ENCODE peak calls at places on chromosomes 16 and 17, in six cellular contexts. S is H1, V is tibial nerve, H is IMR-90, L is stomach, E is upper lobe of left lung. D is an unnamed sample.
A peak's percentile ranks its signal among the peaks of the same experiment; 100 is the strongest.

GRCh38 chr17:63675607-63676539 is 24.1 kb downstream of the LIMD2 start:
- DNase-seq in L (peak; percentile 93), H (peak; percentile 83), S (no peak), V (peak; percentile 63), E (peak; percentile 92), D (peak; percentile 69)

GRCh38 chr17:45719335-45720071 is 64.6 kb upstream of the CRHR1 start:
- DNase-seq in S (no peak), E (no peak), H (peak; percentile 74), V (no peak), L (no peak), D (no peak)

GRCh38 chr16:65570261-65570660 is 448.4 kb upstream of the CDH11 start:
- DNase-seq in V (no peak), L (no peak), S (no peak), H (no peak), E (no peak), D (no peak)

GRCh38 chr17:17741346-17742023 is 60.2 kb downstream of the RAI1 start:
- DNase-seq in S (peak; percentile 66), E (no peak), V (peak; percentile 46), L (no peak), H (no peak), D (no peak)

GRCh38 chr16:26316683-26317464 is 625.1 kb downstream of the HS3ST4 start:
- DNase-seq in H (no peak), E (no peak), S (peak; percentile 79), V (no peak), L (no peak), D (no peak)

GRCh38 chr16:11698271-11698689 is 30.0 kb downstream of the SNN start:
- DNase-seq in L (no peak), V (no peak), H (peak; percentile 17), E (no peak), S (no peak), D (no peak)

GRCh38 chr17:33366998-33367397 is 73.9 kb upstream of the ASIC2 start:
- DNase-seq in H (no peak), L (no peak), E (no peak), S (no peak), V (no peak), D (no peak)

GRCh38 chr17:35588196-35588920 is 1.2 kb downstream of the AP2B1 start:
- DNase-seq in H (peak; percentile 79), S (no peak), V (no peak), E (no peak), L (no peak), D (no peak)

GRCh38 chr17:48510761-48511604 is 19.8 kb downstream of the HOXB1 start:
- DNase-seq in E (no peak), L (no peak), V (no peak), H (peak; percentile 71), S (no peak), D (no peak)

GRCh38 chr17:71117461-71117860 is 948.1 kb downstream of the KCNJ2 start:
- DNase-seq in E (no peak), H (peak; percentile 21), V (no peak), S (no peak), L (no peak), D (no peak)

GRCh38 chr17:54974758-54975157 is 6.2 kb downstream of the STXBP4 start:
- DNase-seq in E (no peak), V (no peak), H (no peak), S (no peak), L (no peak), D (no peak)

GRCh38 chr17:63232565-63233310 is 213.4 kb downstream of the CYB561 start:
- DNase-seq in S (peak; percentile 52), V (no peak), H (no peak), L (no peak), E (no peak), D (no peak)

GRCh38 chr17:8039611-8040168 is 831 bp downstream of the ALOX15B start:
- DNase-seq in E (no peak), L (no peak), S (no peak), H (no peak), V (no peak), D (no peak)

GRCh38 chr16:56289862-56290261 is 98.6 kb downstream of the GNAO1 start:
- DNase-seq in S (no peak), E (no peak), H (no peak), V (no peak), L (no peak), D (no peak)
- TF ChIP-seq POLR2A in S (no peak), E (no peak), H (no peak), V (no peak), L (no peak), D (no peak)

DNA sequence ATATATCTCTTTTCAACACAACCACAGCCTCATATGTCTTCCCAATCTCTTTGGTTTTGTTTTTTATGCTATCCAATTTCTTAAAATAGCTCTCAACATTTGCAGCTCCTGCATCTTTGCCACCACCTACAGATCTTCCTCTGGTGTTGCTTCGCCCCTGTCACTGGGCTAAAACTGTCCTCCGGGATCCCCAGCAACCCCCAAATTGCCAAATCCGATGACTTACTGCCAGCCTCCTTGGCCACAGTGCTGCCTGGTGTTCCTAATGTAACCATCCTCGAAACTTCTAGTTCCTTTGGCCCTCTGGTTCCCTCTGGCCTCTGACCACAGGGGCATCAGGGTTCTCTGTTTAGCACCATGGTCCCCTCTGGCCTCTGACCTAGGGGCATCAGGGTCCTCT is 70.8 kb downstream of the ELAC2 start:
- DNase-seq in L (no peak), V (no peak), S (no peak), H (no peak), E (no peak), D (no peak)
- H3K4me3 ChIP-seq in L (no peak overlapping the region), V (no peak overlapping the region), S (no peak overlapping the region), H (no peak overlapping the region), E (no peak overlapping the region), D (no peak overlapping the region)

DNA sequence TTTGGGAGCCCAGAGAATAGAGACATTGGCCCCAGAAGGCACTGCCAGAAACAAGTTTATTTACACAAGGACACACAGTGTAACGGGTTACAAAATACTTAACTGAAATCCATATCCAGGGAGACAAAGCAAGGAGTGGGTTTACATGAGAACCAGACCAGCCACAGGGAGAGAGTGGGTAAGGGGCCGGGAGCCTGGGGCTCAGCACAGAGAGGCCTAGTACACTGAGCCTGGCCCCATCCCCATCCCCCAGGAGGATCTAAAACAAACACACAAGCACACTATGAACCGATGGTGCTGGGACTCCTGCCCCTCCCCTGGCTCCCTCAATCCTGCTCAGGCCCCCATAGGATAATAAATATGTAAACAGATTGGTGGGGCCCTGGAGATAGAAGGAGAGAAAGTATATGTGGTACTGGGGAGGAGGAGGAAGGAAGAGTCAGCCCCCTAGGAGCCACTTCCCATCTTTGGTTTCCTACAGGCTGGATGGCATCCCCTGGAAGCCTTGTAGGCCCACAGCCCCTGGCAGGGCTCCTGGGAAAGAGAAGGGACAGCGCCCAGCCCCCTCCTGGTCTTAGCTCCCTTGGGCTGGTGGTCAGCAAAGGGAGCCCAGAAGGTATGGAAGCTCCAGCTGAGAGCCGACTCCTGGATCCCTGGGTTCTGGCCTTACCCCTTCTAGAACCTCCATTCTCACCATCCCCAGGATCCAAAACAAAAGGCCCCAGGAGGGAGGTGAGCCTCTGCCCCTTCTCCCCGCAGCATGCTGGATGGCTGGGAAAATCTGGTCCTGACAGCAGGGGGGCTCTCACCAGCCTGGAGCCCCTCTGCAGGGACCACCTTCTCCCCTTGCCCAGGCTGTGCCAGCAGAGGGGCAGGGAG is 6.4 kb downstream of the G6PC3 start:
- DNase-seq in S (no peak), V (no peak), H (no peak), E (no peak), L (no peak), D (no peak)
- H3K36me3 ChIP-seq in S (peaks cover 12% of the 10 kb centered on the region), V (peaks cover 90% of the 10 kb centered on the region), H (peaks cover 52% of the 10 kb centered on the region), E (peaks cover 61% of the 10 kb centered on the region), L (peaks cover 77% of the 10 kb centered on the region), D (peaks cover 9% of the 10 kb centered on the region)

DNA sequence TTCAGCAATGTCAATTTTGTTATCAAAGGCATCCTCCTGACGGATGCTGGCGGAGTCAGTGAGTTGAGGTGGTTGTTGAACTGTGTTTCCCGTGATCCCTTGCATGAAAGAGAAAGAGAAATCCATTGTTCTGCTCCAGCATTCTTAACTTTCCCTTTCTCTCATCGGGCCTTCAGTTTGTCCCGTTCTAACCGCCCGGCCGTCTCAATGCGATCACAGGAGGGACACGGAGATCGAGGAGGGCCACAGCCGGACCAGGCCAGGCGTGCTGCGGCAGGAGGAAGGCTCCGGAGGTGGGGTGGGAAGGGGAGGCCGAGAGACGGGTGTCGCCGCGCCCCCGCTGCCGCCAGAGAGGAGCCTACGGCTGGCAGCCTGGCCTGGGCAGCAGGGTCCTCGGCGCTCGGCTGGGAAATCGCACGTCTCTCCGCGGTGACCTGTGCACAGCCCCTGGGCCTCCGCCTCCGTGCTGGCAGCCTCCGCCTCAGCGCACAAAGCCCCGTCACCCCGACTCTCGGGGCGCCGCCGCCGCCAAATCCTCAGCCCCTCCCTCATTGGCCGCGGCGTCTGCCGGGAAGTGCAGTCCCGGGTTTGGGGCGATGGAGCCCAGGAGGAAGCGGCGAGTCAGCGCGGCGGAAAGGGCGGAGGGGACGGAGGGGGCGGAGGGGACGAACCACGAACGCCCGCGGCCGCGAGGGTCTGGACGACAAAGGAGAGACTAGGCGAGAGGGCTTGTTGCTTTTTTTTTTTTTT is 38.1 kb downstream of the SOST start:
- DNase-seq in V (peak; percentile 54), L (peak; percentile 78), E (peak; percentile 82), S (peak; percentile 81), H (peak; percentile 43), D (peak; percentile 60)
- TF ChIP-seq POLR2A in V (peak; percentile 45), L (no peak), E (peak; percentile 54), S (peak; percentile 81), H (no peak), D (no peak)

DNA sequence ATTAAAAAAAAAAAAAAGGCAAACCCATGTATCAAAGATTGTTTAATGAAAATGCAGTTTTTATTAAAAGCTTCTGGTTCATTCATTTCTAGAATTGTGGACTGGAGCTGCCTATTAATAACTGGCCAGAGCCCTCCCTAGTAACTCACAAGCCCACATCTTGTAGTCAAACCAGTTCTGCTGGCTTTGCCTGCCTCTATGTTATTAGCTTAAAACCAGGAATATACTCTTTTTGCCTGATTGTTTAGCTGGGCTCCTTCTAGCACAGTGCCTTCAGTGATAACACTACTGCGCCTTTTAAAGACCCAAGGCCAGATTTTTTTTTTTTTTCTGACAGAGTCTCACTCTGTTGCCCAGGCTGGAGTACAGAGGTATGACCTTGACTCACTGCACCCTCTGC is 26.0 kb downstream of the TAC4 start:
- DNase-seq in V (no peak), H (no peak), E (peak; percentile 62), S (no peak), L (peak; percentile 70), D (no peak)
- H3K4me3 ChIP-seq in V (no peak overlapping the region), H (no peak overlapping the region), E (no peak overlapping the region), S (no peak overlapping the region), L (no peak overlapping the region), D (no peak overlapping the region)

DNA sequence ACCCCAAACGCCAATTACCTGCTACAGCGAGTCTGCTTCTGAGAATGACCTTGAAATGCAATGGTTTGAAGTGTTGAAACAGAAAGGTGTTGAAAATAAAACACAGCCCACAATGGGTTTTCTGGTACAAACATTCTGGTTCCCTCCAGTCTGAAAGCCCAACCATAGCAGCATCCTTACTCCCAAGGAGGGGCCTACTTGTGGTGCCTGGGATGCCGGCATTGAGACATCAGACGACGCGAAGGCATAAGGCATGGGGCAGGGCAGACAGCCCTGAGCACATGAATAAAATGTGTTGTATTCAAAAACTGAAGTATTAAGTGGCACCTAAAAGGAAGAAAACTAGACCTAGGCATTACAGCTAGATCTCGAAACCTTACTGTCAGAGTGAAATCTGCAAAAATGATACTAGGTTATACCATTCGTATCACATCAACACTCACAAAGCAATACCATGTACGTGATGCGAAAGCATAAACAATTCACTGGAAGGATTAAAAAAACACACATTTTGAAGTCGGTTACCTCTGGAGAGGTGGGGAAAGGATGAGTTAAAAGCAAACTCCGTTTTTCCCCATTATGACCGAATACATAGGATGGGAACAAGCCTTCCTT is 750 bp downstream of the NUDT21 start:
- DNase-seq in E (no peak), V (no peak), H (peak; percentile 14), S (no peak), L (no peak), D (no peak)
- H3K36me3 ChIP-seq in E (peaks cover 8% of the 10 kb centered on the region), V (peaks cover 38% of the 10 kb centered on the region), H (peaks cover 2% of the 10 kb centered on the region), S (peaks cover 5% of the 10 kb centered on the region), L (peaks cover 44% of the 10 kb centered on the region), D (no peaks in the 10 kb centered on the region)

GRCh38 chr16:87778830-87779579 is 13.2 kb upstream of the KLHDC4 start:
- DNase-seq in L (peak; percentile 94), S (peak; percentile 99), V (peak; percentile 80), E (peak; percentile 96), H (peak; percentile 96), D (peak; percentile 87)
- TF ChIP-seq POLR2A in L (no peak), S (peak; percentile 75), V (no peak), E (no peak), H (no peak), D (no peak)